ENCODE peak calls at places on chromosomes 13 and 19, in six cellular contexts. D, H, A, P, I and R are unnamed samples.

GRCh38 chr19:55491546-55492360 is 3.5 kb downstream of the SSC5D start:
- DNase-seq in H (no peak), D (no peak), P (no peak), A (no peak), I (no peak), R (no peak)

GRCh38 chr19:50657672-50658437 is 8.6 kb downstream of the C19orf81 start:
- DNase-seq in I (peak), P (peak), H (peak), A (peak), D (peak), R (peak)

GRCh38 chr13:84417426-84417825 is 535.2 kb upstream of the SLITRK1 start:
- DNase-seq in A (no peak), D (no peak), H (no peak), P (peak), I (no peak), R (no peak)

GRCh38 chr19:54186934-54187381 is 2.4 kb downstream of the MBOAT7 start:
- DNase-seq in P (no peak), I (no peak), H (no peak), A (no peak), D (no peak), R (no peak)

GRCh38 chr19:27776020-27776419 is 1436.9 kb downstream of the UQCRFS1 start:
- DNase-seq in A (peak), P (peak), I (peak), H (no peak), D (peak), R (peak)

GRCh38 chr19:40807147-40808020 is 8.4 kb downstream of the EGLN2 start:
- DNase-seq in I (no peak), P (no peak), H (peak), D (no peak), A (peak), R (no peak)

GRCh38 chr19:37654833-37655688 is at the start of gene ZFP30:
- DNase-seq in D (peak), A (peak), H (peak), I (peak), P (peak), R (peak)

GRCh38 chr13:50731400-50731799 is 112.1 kb downstream of the DLEU7 start:
- DNase-seq in P (peak), D (peak), I (peak), H (no peak), A (no peak), R (no peak)

GRCh38 chr19:48258350-48258749 is 2.6 kb upstream of the CARD8 start:
- DNase-seq in I (no peak), D (no peak), A (no peak), P (no peak), H (no peak), R (peak)

GRCh38 chr13:110965038-110965754 is 50.3 kb upstream of the ANKRD10 start:
- DNase-seq in H (peak), P (peak), A (no peak), I (peak), D (peak), R (no peak)

GRCh38 chr19:45784096-45784495 is 1.8 kb upstream of the DMPK start:
- DNase-seq in D (no peak), A (no peak), H (no peak), P (no peak), I (no peak), R (no peak)

GRCh38 chr19:45782162-45782623 is at the start of gene DMPK:
- DNase-seq in A (no peak), I (no peak), H (no peak), D (no peak), P (peak), R (no peak)

GRCh38 chr19:45785097-45785496 is 2.8 kb upstream of the DMPK start:
- DNase-seq in A (no peak), P (no peak), I (no peak), H (no peak), D (no peak), R (no peak)

GRCh38 chr19:45781282-45782161 is 768 bp downstream of the DMPK start:
- DNase-seq in I (no peak), A (no peak), D (no peak), H (no peak), P (peak), R (no peak)

DNA sequence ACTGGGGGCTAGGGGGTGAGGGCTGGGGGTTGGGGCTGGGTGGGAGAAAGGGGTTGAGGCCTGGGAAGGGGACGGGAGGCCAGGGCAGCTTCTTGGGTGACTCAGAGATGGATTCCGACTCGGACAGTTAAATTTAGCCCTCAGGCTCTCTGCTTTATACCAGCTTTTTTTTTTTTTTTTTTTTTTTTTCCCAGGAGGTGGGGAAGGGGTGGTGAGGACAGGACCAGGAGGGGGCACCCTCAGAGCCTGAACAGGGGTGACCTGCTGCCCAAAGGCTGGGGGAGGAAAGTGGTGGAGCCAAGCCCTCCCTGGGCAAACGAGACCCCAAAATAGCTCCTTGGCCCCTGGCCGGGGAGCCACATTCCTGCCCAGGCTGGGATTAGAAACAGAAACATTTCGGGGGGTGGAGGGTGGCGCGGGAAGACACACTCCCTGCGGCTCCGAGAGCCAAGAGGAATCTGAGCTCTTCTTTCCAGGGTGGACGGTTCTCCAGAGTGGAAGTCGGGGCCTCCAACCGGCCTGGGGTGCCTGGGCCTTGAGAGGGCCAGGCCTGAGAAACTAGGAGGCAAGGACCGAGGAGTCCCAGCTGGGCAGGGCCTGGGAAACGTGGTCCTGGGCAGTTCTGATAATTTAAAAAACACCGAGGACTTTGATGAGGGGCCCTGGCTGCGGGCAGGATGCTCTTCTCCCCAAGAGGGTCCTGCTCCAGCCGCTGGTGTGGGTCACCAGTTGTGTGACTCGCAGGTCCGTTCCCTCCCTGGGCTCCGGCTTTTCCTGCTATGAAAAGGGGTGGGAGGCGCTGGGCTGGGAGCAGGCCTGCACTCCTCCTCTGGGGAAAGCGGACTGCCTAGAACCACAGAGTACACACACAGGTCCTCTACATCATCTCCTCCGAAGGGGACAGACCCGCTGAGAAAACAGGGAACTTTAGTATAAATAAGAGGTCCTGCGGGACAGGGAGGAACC is 813 bp upstream of the DMPK start:
- DNase-seq in I (peak), H (no peak), A (no peak), P (peak), D (peak), R (no peak)
- H3K4me3 ChIP-seq in I (no peak), H (no peak), A (no peak), P (no peak), D (peak), R (no peak)

GRCh38 chr13:73940098-73940497 is 194.1 kb downstream of the KLF12 start:
- DNase-seq in I (no peak), H (no peak), P (no peak), A (peak), D (no peak), R (peak)
- H3K27ac ChIP-seq in I (no peak), H (no peak), P (no peak), A (no peak), D (no peak), R (peak)

GRCh38 chr19:18649371-18650047 is 12.7 kb downstream of the KLHL26 start:
- DNase-seq in P (peak), D (peak), H (no peak), A (no peak), I (peak), R (no peak)
- H3K9ac ChIP-seq in P (no peak), D (peak), H (no peak), A (no peak), I (peak), R (no peak)

GRCh38 chr19:19500975-19501644 is 14.2 kb downstream of the TSSK6 start:
- DNase-seq in A (no peak), I (no peak), H (no peak), D (no peak), P (no peak), R (no peak)
- H3K4me3 ChIP-seq in A (no peak), I (no peak), H (no peak), D (no peak), P (no peak), R (no peak)